ENCODE peak calls at places on chromosomes 4 and X, in ten cellular contexts. D is stomach, M is suprapubic skin, R is vagina, N is tibial artery, H is neuronal stem cell, O is psoas muscle, F is WERI-Rb-1, E is prostate gland, S is fibroblast of lung. L is an unnamed sample.

GRCh38 chr4:98544141-98544817 is 114.1 kb downstream of the TSPAN5 start:
- DNase-seq in R (no peak), O (no peak), D (no peak), E (no peak), F (no peak), M (no peak), S (no peak), H (no peak), N (no peak), L (no peak)

GRCh38 chrX:71938371-71938770 is 27.7 kb downstream of the NHSL2 start:
- DNase-seq in M (no peak), E (no peak), D (no peak), N (no peak), F (no peak), H (no peak), R (no peak), O (no peak), S (no peak), L (no peak)

GRCh38 chr4:135281230-135281629 is 1079.6 kb upstream of the PABPC4L start:
- DNase-seq in M (no peak), E (no peak), N (no peak), D (no peak), R (no peak), O (no peak), F (no peak), S (no peak), H (no peak), L (no peak)

GRCh38 chr4:61750810-61751209 is 550.7 kb downstream of the ADGRL3 start:
- DNase-seq in S (no peak), D (no peak), F (peak; percentile 18), H (no peak), O (no peak), N (no peak), R (no peak), M (no peak), E (no peak), L (no peak)

GRCh38 chr4:24772952-24773351 is 22.4 kb upstream of the SOD3 start:
- DNase-seq in M (no peak), N (no peak), S (no peak), O (no peak), H (no peak), F (no peak), D (no peak), R (no peak), E (no peak), L (no peak)

GRCh38 chr4:175412744-175413143 is 399.3 kb downstream of the GPM6A start:
- DNase-seq in M (no peak), D (no peak), O (no peak), F (no peak), E (no peak), H (no peak), N (no peak), S (peak; percentile 12), R (no peak), L (no peak)

GRCh38 chr4:155944516-155944915 is 9.2 kb downstream of the CTSO start:
- DNase-seq in H (no peak), N (no peak), D (no peak), S (no peak), E (no peak), F (no peak), O (no peak), M (no peak), R (no peak), L (no peak)

GRCh38 chr4:76989391-76990061 is 40.0 kb downstream of the SEPTIN11 start:
- DNase-seq in H (no peak), O (no peak), N (no peak), D (no peak), R (no peak), F (no peak), S (no peak), M (no peak), E (no peak), L (no peak)

GRCh38 chr4:1227817-1228216 is 21.1 kb downstream of the CTBP1 start:
- DNase-seq in O (no peak), E (no peak), R (no peak), M (no peak), H (no peak), S (no peak), F (no peak), N (no peak), D (no peak), L (no peak)

GRCh38 chr4:1226598-1226997 is 22.3 kb downstream of the CTBP1 start:
- DNase-seq in R (no peak), H (no peak), O (no peak), M (no peak), N (no peak), S (no peak), E (no peak), D (no peak), F (no peak), L (no peak)

GRCh38 chr4:1223841-1224809 is 24.8 kb downstream of the CTBP1 start:
- DNase-seq in F (no peak), R (no peak), N (no peak), M (no peak), H (no peak), O (no peak), E (no peak), S (no peak), D (no peak), L (no peak)

GRCh38 chr4:1226167-1226514 is 22.8 kb downstream of the CTBP1 start:
- DNase-seq in O (peak; percentile 83), R (no peak), N (no peak), F (no peak), D (no peak), H (no peak), M (no peak), S (no peak), E (no peak), L (no peak)

DNA sequence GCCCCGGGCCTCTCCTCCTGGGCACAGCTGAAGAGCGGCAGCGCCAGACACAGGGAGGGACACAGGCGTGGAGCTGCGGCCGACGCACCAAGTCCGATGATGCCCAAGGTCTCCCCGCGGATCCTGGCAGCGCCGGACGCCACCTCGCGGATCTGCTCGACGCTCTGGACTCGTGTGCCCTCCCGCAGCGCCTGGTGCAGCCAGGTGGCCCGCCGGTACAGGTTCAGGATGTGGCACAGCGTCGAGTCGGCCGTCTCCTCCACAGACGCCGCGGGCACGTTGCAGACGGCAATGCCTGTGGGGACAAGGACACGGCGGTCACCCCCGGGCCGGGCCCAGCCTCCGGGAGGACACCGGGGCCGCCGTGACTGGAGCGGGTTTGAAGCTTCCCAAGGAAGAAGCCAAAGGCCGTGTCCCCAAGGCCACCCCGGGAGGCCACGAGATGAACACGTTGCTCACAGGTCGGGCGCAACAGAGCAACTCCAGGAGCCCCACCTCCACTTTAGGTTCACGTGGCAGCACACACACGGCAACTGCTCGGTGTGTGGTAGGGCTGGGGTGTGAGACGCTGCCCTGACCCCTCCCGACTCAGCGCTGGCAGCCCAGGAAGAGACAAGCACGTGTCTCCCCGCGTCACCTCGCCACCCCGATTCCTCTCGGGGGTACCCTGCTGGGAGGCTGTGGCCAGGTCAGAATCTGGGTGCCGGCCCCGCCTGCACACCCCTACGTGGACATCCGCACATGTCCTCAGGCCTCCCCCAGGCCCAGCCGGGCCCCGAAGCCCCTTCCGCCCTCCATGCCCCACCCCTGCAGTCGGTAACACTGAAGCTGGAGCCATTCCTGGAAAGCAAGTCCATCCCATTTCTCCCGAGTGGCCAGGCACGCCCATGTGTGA is 23.4 kb downstream of the CTBP1 start:
- DNase-seq in R (no peak), O (no peak), S (no peak), N (no peak), F (no peak), D (no peak), E (no peak), M (no peak), H (no peak), L (no peak)
- H3K36me3 ChIP-seq in R (no peaks in the 10 kb centered on the region), O (peaks cover 4% of the 10 kb centered on the region), S (peaks cover 68% of the 10 kb centered on the region), N (peaks cover 74% of the 10 kb centered on the region), F (peaks cover 88% of the 10 kb centered on the region), D (peaks cover 74% of the 10 kb centered on the region), E (peaks cover 48% of the 10 kb centered on the region), M (peaks cover 92% of the 10 kb centered on the region), H (peaks cover 91% of the 10 kb centered on the region), L (peaks cover 97% of the 10 kb centered on the region)

GRCh38 chr4:4734425-4734824 is 125.0 kb upstream of the MSX1 start:
- DNase-seq in E (no peak), H (no peak), F (no peak), D (no peak), R (no peak), S (no peak), M (no peak), O (no peak), N (no peak), L (no peak)

GRCh38 chr4:4726051-4726450 is 133.4 kb upstream of the MSX1 start:
- DNase-seq in O (no peak), N (no peak), D (no peak), R (no peak), H (no peak), S (no peak), E (no peak), F (no peak), M (no peak), L (no peak)

GRCh38 chr4:4727536-4727935 is 131.9 kb upstream of the MSX1 start:
- DNase-seq in E (no peak), S (no peak), D (no peak), F (no peak), N (no peak), R (no peak), H (no peak), O (no peak), M (no peak), L (no peak)

GRCh38 chr4:4733663-4734062 is 125.8 kb upstream of the MSX1 start:
- DNase-seq in S (no peak), R (no peak), O (no peak), F (no peak), H (no peak), E (no peak), D (no peak), N (no peak), M (no peak), L (no peak)

GRCh38 chr4:4730214-4730613 is 129.3 kb upstream of the MSX1 start:
- DNase-seq in H (no peak), S (no peak), E (no peak), N (no peak), F (no peak), D (no peak), R (no peak), M (no peak), O (no peak), L (no peak)
- H3K27me3 ChIP-seq in H (no peaks in the 10 kb centered on the region), S (no peaks in the 10 kb centered on the region), E (no peaks in the 10 kb centered on the region), N (no peaks in the 10 kb centered on the region), F (no peaks in the 10 kb centered on the region), D (no peaks in the 10 kb centered on the region), R (no peaks in the 10 kb centered on the region), M (no peaks in the 10 kb centered on the region), O (no peaks in the 10 kb centered on the region), L (no peaks in the 10 kb centered on the region)

GRCh38 chrX:104118765-104119164 is 6.4 kb downstream of the ZCCHC18 start:
- DNase-seq in N (no peak), O (no peak), F (no peak), E (no peak), H (no peak), R (no peak), S (no peak), M (no peak), D (no peak), L (no peak)

GRCh38 chrX:104117753-104118152 is 5.4 kb downstream of the ZCCHC18 start:
- DNase-seq in R (no peak), N (no peak), S (no peak), O (no peak), E (no peak), H (no peak), M (no peak), F (no peak), D (no peak), L (no peak)

GRCh38 chrX:104126856-104127255 is 14.5 kb downstream of the ZCCHC18 start:
- DNase-seq in R (no peak), O (no peak), S (no peak), M (no peak), E (no peak), D (no peak), N (no peak), H (no peak), F (no peak), L (no peak)

GRCh38 chrX:104122829-104123228 is 10.5 kb downstream of the ZCCHC18 start:
- DNase-seq in M (no peak), O (no peak), E (no peak), H (no peak), R (no peak), S (no peak), N (no peak), D (no peak), F (no peak), L (no peak)
- H3K36me3 ChIP-seq in M (no peaks in the 10 kb centered on the region), O (no peaks in the 10 kb centered on the region), E (no peaks in the 10 kb centered on the region), H (no peaks in the 10 kb centered on the region), R (no peaks in the 10 kb centered on the region), S (no peaks in the 10 kb centered on the region), N (no peaks in the 10 kb centered on the region), D (no peaks in the 10 kb centered on the region), F (no peaks in the 10 kb centered on the region), L (no peaks in the 10 kb centered on the region)

DNA sequence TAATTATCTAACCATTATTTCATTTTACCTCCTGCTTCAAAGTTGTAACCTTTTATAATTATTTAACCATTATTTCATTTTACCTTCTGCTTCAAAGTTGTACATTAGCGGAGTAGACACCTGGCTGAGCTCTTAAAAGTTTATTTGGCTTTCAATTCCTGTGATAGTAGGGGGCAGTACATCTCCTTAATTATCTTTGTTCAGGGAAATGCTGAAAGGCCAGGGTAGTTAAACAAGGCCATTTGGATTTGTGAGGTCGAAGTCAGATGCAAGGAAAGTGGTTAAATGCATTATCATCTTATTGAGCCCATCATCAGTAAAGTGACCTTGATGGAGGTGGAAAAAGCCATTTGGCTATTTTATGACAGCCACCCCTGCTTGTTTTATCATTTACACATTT is 210.6 kb downstream of the TENM3 start:
- DNase-seq in E (no peak), O (no peak), M (no peak), R (no peak), F (no peak), N (no peak), D (no peak), S (no peak), H (no peak), L (no peak)
- H3K27me3 ChIP-seq in E (no peaks in the 10 kb centered on the region), O (no peaks in the 10 kb centered on the region), M (peaks cover 20% of the 10 kb centered on the region), R (no peaks in the 10 kb centered on the region), F (no peaks in the 10 kb centered on the region), N (no peaks in the 10 kb centered on the region), D (peaks cover 42% of the 10 kb centered on the region), S (no peaks in the 10 kb centered on the region), H (no peaks in the 10 kb centered on the region), L (peaks cover 52% of the 10 kb centered on the region)

L was measured in esophagus squamous epithelium.